ENCODE peak calls at places on chromosomes 5 and 9, in six cellular contexts. One of them, this sample, is unnamed.

GRCh38 chr5:73945505-73945904 is 319.5 kb downstream of the ARHGEF28 start:
- DNase-seq in hepatocyte: no peak
- DNase-seq in GM23248: no peak
- DNase-seq in PC-3: no peak
- DNase-seq in SK-N-SH: no peak
- DNase-seq in GM23338: peak
- DNase-seq in this sample: no peak

GRCh38 chr5:127275641-127276193 is 14.9 kb upstream of the MEGF10 start:
- DNase-seq in GM23338: no peak
- DNase-seq in PC-3: no peak
- DNase-seq in GM23248: no peak
- DNase-seq in hepatocyte: no peak
- DNase-seq in SK-N-SH: no peak
- DNase-seq in this sample: no peak

GRCh38 chr5:95530441-95530840 is 24.3 kb downstream of the SKIC3 start:
- DNase-seq in GM23338: peak
- DNase-seq in hepatocyte: peak
- DNase-seq in GM23248: peak
- DNase-seq in PC-3: peak
- DNase-seq in SK-N-SH: no peak
- DNase-seq in this sample: no peak

GRCh38 chr9:116027511-116027910 is 126.1 kb upstream of the PAPPA start:
- DNase-seq in PC-3: peak
- DNase-seq in GM23338: no peak
- DNase-seq in SK-N-SH: no peak
- DNase-seq in GM23248: peak
- DNase-seq in hepatocyte: no peak
- DNase-seq in this sample: no peak

GRCh38 chr9:3794005-3794404 is 268.2 kb upstream of the RFX3 start:
- DNase-seq in PC-3: peak
- DNase-seq in SK-N-SH: no peak
- DNase-seq in hepatocyte: peak
- DNase-seq in GM23248: no peak
- DNase-seq in GM23338: peak
- DNase-seq in this sample: no peak

GRCh38 chr5:135678640-135679268 is 100.0 kb upstream of the CXCL14 start:
- DNase-seq in GM23338: no peak
- DNase-seq in GM23248: no peak
- DNase-seq in SK-N-SH: no peak
- DNase-seq in PC-3: no peak
- DNase-seq in hepatocyte: peak
- DNase-seq in this sample: no peak

GRCh38 chr9:21395778-21396717 is 10.8 kb upstream of the IFNA2 start:
- DNase-seq in GM23338: peak
- DNase-seq in hepatocyte: peak
- DNase-seq in GM23248: peak
- DNase-seq in PC-3: peak
- DNase-seq in SK-N-SH: peak
- DNase-seq in this sample: peak

GRCh38 chr5:3389471-3390026 is 206.1 kb upstream of the IRX1 start:
- DNase-seq in hepatocyte: no peak
- DNase-seq in SK-N-SH: no peak
- DNase-seq in GM23338: peak
- DNase-seq in GM23248: no peak
- DNase-seq in PC-3: no peak
- DNase-seq in this sample: no peak

GRCh38 chr9:121322737-121323448 is 47.2 kb downstream of the STOM start:
- DNase-seq in SK-N-SH: no peak
- DNase-seq in GM23248: no peak
- DNase-seq in GM23338: no peak
- DNase-seq in hepatocyte: no peak
- DNase-seq in PC-3: no peak
- DNase-seq in this sample: no peak

GRCh38 chr5:74275204-74275992 is 365.1 kb downstream of the ENC1 start:
- DNase-seq in GM23338: no peak
- DNase-seq in PC-3: no peak
- DNase-seq in hepatocyte: peak
- DNase-seq in GM23248: peak
- DNase-seq in SK-N-SH: no peak
- DNase-seq in this sample: no peak

GRCh38 chr5:140348104-140348503 is 1.7 kb upstream of the HBEGF start:
- DNase-seq in SK-N-SH: no peak
- DNase-seq in GM23338: no peak
- DNase-seq in PC-3: peak
- DNase-seq in GM23248: no peak
- DNase-seq in hepatocyte: no peak
- DNase-seq in this sample: peak

DNA sequence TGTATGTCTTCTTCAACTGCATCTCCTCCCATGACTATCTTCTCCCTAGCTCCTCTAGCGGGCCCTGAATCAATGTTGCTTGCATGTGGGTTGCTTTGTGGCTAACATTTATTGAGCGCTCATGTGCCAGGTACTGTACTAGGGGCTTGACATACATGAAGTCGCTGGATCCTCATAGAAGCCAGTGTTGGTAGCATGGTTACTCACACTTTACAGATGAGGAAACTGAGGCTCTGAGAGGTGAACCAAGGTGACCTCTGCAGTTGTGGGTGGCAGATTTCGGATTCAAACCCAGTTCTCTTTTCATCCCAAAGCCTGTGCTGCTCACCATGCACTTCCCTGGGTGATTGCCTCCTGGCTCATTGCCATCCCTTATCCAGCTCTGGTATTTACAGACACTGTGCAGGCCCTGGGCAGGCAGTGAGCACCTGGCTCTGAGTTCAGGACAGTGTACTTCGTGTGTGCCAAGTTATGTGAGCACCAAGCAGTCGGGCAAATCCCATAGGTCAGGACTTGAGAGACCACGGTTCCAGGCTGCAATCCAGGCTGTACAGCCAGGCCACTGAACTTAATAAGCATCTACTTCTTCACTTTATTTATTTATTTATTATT is 1.3 kb downstream of the LRSAM1 start:
- DNase-seq in GM23248: peak
- DNase-seq in hepatocyte: peak
- DNase-seq in PC-3: peak
- DNase-seq in GM23338: no peak
- DNase-seq in SK-N-SH: peak
- DNase-seq in this sample: no peak
- TF ChIP-seq EZH2phosphoT487 in GM23248: no peak
- TF ChIP-seq EZH2phosphoT487 in hepatocyte: no peak
- TF ChIP-seq EZH2phosphoT487 in PC-3: no peak
- TF ChIP-seq EZH2phosphoT487 in GM23338: no peak
- TF ChIP-seq EZH2phosphoT487 in SK-N-SH: no peak
- TF ChIP-seq EZH2phosphoT487 in this sample: no peak

GRCh38 chr9:109883623-109884022 is 103.6 kb downstream of the PALM2AKAP2 start:
- DNase-seq in GM23338: no peak
- DNase-seq in GM23248: no peak
- DNase-seq in hepatocyte: no peak
- DNase-seq in PC-3: no peak
- DNase-seq in SK-N-SH: no peak
- DNase-seq in this sample: no peak

GRCh38 chr9:109875495-109875894 is 95.5 kb downstream of the PALM2AKAP2 start:
- DNase-seq in GM23338: no peak
- DNase-seq in GM23248: no peak
- DNase-seq in SK-N-SH: no peak
- DNase-seq in PC-3: no peak
- DNase-seq in hepatocyte: no peak
- DNase-seq in this sample: no peak

GRCh38 chr9:109886050-109886449 is 106.1 kb downstream of the PALM2AKAP2 start:
- DNase-seq in GM23338: no peak
- DNase-seq in hepatocyte: no peak
- DNase-seq in PC-3: no peak
- DNase-seq in SK-N-SH: no peak
- DNase-seq in GM23248: no peak
- DNase-seq in this sample: no peak

DNA sequence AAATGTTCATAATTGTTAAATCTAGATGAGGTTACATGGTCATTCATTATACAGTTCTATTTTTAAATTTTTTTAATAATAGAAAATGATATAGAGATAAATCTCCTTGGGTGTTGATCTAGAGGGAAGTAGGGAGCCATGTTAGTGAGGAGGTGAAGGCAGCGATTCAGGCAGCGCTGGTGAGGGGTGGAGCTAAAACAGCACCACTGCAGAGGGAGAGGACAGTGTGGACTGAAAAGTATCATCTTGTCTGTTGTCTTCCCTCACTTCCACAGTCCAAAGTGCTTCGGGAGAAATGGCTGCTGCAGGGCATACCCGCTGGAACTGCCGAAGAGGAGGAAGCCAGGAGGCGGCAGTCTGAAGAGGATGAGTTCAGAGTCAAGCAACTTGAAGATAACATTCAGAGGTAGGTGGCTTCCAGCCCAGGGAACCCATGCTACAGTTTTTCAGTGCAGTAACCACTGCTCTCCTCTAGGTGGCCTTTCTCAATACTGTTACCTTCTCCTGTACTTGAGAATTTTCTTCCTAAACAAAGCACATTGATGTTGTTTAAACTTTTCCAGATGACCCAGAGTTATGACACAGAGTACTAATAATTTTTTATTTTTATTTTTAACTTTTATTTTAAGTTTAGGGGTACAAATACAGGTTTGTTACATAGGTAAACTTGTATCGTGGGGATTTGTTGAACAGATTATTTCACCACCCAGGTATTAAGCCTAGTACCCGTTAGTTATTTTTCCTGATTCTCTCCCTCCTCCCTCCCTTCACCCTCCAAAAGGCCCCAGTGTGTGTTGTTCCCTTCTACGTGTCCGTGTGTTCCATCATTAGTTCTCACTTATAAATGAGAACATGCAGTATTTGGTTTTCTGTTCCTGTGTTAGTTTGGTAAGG is 100.5 kb downstream of the PALM2AKAP2 start:
- DNase-seq in SK-N-SH: peak
- DNase-seq in GM23338: peak
- DNase-seq in PC-3: peak
- DNase-seq in GM23248: peak
- DNase-seq in hepatocyte: peak
- DNase-seq in this sample: peak
- TF ChIP-seq EZH2phosphoT487 in SK-N-SH: no peak
- TF ChIP-seq EZH2phosphoT487 in GM23338: no peak
- TF ChIP-seq EZH2phosphoT487 in PC-3: no peak
- TF ChIP-seq EZH2phosphoT487 in GM23248: no peak
- TF ChIP-seq EZH2phosphoT487 in hepatocyte: no peak
- TF ChIP-seq EZH2phosphoT487 in this sample: no peak

GRCh38 chr5:157857821-157858526 is 971 bp downstream of the CLINT1 start:
- DNase-seq in hepatocyte: no peak
- DNase-seq in SK-N-SH: no peak
- DNase-seq in GM23248: peak
- DNase-seq in GM23338: no peak
- DNase-seq in PC-3: peak
- DNase-seq in this sample: peak
- TF ChIP-seq EZH2phosphoT487 in hepatocyte: no peak
- TF ChIP-seq EZH2phosphoT487 in SK-N-SH: no peak
- TF ChIP-seq EZH2phosphoT487 in GM23248: no peak
- TF ChIP-seq EZH2phosphoT487 in GM23338: no peak
- TF ChIP-seq EZH2phosphoT487 in PC-3: no peak
- TF ChIP-seq EZH2phosphoT487 in this sample: no peak

DNA sequence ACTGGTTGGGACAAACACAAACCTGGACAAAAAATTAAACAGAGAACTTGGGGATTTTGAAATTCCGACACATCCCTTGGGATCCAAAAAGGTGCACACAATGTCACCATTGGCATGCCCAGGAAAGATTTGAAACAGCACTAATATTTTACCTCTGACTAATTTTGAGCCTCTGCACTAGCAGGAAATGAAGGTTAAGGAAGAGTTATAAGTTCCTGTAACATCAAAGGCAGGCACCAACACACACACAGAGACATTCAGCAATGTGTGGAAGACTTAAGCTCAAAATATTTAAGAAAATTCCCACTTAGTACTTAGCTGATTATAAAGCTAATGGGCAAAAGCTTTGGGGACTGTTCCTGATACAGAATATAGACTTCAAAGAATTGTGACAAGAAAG is 247.0 kb downstream of the CDH9 start:
- DNase-seq in hepatocyte: no peak
- DNase-seq in SK-N-SH: no peak
- DNase-seq in GM23338: no peak
- DNase-seq in GM23248: no peak
- DNase-seq in PC-3: no peak
- DNase-seq in this sample: no peak
- TF ChIP-seq EZH2phosphoT487 in hepatocyte: no peak
- TF ChIP-seq EZH2phosphoT487 in SK-N-SH: no peak
- TF ChIP-seq EZH2phosphoT487 in GM23338: no peak
- TF ChIP-seq EZH2phosphoT487 in GM23248: no peak
- TF ChIP-seq EZH2phosphoT487 in PC-3: no peak
- TF ChIP-seq EZH2phosphoT487 in this sample: no peak

GRCh38 chr5:130331332-130331731 is 427.1 kb downstream of the CHSY3 start:
- DNase-seq in PC-3: no peak
- DNase-seq in GM23248: no peak
- DNase-seq in SK-N-SH: no peak
- DNase-seq in hepatocyte: no peak
- DNase-seq in GM23338: no peak
- DNase-seq in this sample: no peak
- TF ChIP-seq EZH2phosphoT487 in PC-3: no peak
- TF ChIP-seq EZH2phosphoT487 in GM23248: no peak
- TF ChIP-seq EZH2phosphoT487 in SK-N-SH: no peak
- TF ChIP-seq EZH2phosphoT487 in hepatocyte: no peak
- TF ChIP-seq EZH2phosphoT487 in GM23338: no peak
- TF ChIP-seq EZH2phosphoT487 in this sample: no peak

GRCh38 chr5:171861383-171861782 is 75.8 kb downstream of the SMIM23 start:
- DNase-seq in GM23248: peak
- DNase-seq in PC-3: no peak
- DNase-seq in SK-N-SH: no peak
- DNase-seq in hepatocyte: no peak
- DNase-seq in GM23338: no peak
- DNase-seq in this sample: no peak

GRCh38 chr5:171865431-171865830 is 79.8 kb downstream of the SMIM23 start:
- DNase-seq in GM23338: no peak
- DNase-seq in GM23248: no peak
- DNase-seq in PC-3: no peak
- DNase-seq in SK-N-SH: no peak
- DNase-seq in hepatocyte: no peak
- DNase-seq in this sample: no peak

GRCh38 chr5:171867786-171868185 is 82.2 kb downstream of the SMIM23 start:
- DNase-seq in GM23248: peak
- DNase-seq in PC-3: no peak
- DNase-seq in hepatocyte: no peak
- DNase-seq in SK-N-SH: no peak
- DNase-seq in GM23338: no peak
- DNase-seq in this sample: no peak

GRCh38 chr5:171862624-171863023 is 77.0 kb downstream of the SMIM23 start:
- DNase-seq in GM23338: no peak
- DNase-seq in hepatocyte: no peak
- DNase-seq in GM23248: no peak
- DNase-seq in SK-N-SH: no peak
- DNase-seq in PC-3: no peak
- DNase-seq in this sample: no peak

DNA sequence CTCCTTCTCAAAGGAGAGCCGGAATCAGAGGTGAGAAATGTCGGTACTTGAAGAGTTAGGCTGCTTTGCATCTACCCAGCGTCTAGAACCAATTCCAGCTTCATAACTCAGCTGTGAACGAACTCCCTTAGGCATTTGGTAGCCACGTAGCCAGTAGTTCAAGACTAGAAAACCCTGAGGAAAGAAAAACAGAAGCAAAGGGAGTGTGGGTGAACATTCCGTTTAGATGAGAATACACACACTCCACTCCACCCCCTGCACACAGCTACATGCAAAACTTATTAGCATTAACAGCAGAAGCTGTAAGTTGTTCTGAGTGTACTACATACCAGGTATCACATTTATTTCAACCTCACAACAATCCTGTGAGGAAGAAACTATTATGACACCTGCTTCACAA is 78.3 kb downstream of the SMIM23 start:
- DNase-seq in SK-N-SH: no peak
- DNase-seq in GM23338: no peak
- DNase-seq in GM23248: peak
- DNase-seq in PC-3: no peak
- DNase-seq in hepatocyte: no peak
- DNase-seq in this sample: no peak
- TF ChIP-seq EZH2phosphoT487 in SK-N-SH: no peak
- TF ChIP-seq EZH2phosphoT487 in GM23338: no peak
- TF ChIP-seq EZH2phosphoT487 in GM23248: no peak
- TF ChIP-seq EZH2phosphoT487 in PC-3: no peak
- TF ChIP-seq EZH2phosphoT487 in hepatocyte: no peak
- TF ChIP-seq EZH2phosphoT487 in this sample: no peak

This sample was measured in OCI-LY7.